ENCODE peak calls at places on chromosomes 6 and 20, in five cellular contexts. W is HL-60; Q is cardiac fibroblast; H is CD8-positive, alpha-beta T cell; I is psoas muscle. N is an unnamed sample.

GRCh38 chr6:113403966-113404575 is 453.1 kb upstream of the MARCKS start:
- DNase-seq in W (no peak), I (no peak), Q (peak), H (no peak), N (no peak)

GRCh38 chr6:159043236-159043635 is 1.6 kb downstream of the TAGAP start:
- DNase-seq in W (no peak), H (no peak), I (no peak), Q (no peak), N (no peak)

GRCh38 chr20:22616551-22616950 is 32.2 kb upstream of the FOXA2 start:
- DNase-seq in W (no peak), Q (no peak), I (no peak), H (no peak), N (no peak)

GRCh38 chr20:59948828-59949720 is 8.9 kb downstream of the FAM217B start:
- DNase-seq in W (peak), H (no peak), I (no peak), Q (peak), N (peak)

GRCh38 chr6:105389543-105389942 is 13.3 kb downstream of the PREP start:
- DNase-seq in Q (no peak), W (no peak), H (no peak), I (no peak), N (no peak)

GRCh38 chr6:118722820-118723526 is 71.6 kb upstream of the CEP85L start:
- DNase-seq in W (no peak), Q (peak), H (no peak), I (no peak), N (no peak)

GRCh38 chr6:26224940-26225847 is 138.0 kb downstream of the HFE start:
- DNase-seq in Q (peak), I (no peak), H (no peak), W (no peak), N (peak)

GRCh38 chr6:108560463-108561308 is at the start of gene FOXO3:
- DNase-seq in Q (peak), I (peak), H (peak), W (peak), N (no peak)

GRCh38 chr6:39906318-39906761 is 27.9 kb downstream of the MOCS1 start:
- DNase-seq in Q (no peak), I (no peak), H (no peak), W (no peak), N (no peak)

GRCh38 chr6:7367408-7367807 is 22.1 kb downstream of the CAGE1 start:
- DNase-seq in H (no peak), Q (no peak), I (no peak), W (no peak), N (no peak)

GRCh38 chr6:47134476-47135189 is 92.5 kb upstream of the ADGRF1 start:
- DNase-seq in I (no peak), W (peak), Q (peak), H (no peak), N (peak)

GRCh38 chr6:4790158-4790899 is 14.1 kb downstream of the CDYL start:
- DNase-seq in W (no peak), Q (no peak), H (no peak), I (no peak), N (no peak)

GRCh38 chr6:16057411-16057810 is 71.5 kb upstream of the MYLIP start:
- DNase-seq in W (no peak), I (no peak), Q (no peak), H (no peak), N (no peak)

GRCh38 chr6:121730616-121731015 is 295.2 kb downstream of the GJA1 start:
- DNase-seq in W (no peak), I (no peak), H (no peak), Q (no peak), N (no peak)

GRCh38 chr6:133895573-133896343 is 6.8 kb downstream of the TCF21 start:
- DNase-seq in H (no peak), W (no peak), Q (peak), I (peak), N (no peak)

GRCh38 chr20:61376541-61377231 is 124.6 kb downstream of the CDH4 start:
- DNase-seq in H (no peak), W (no peak), Q (no peak), I (no peak), N (no peak)

GRCh38 chr20:23050847-23051627 is 1.6 kb upstream of the THBD start:
- DNase-seq in W (peak), Q (peak), H (no peak), I (peak), N (peak)

GRCh38 chr6:132446136-132446535 is 44.9 kb upstream of the MOXD1 start:
- DNase-seq in Q (no peak), W (no peak), I (no peak), H (no peak), N (no peak)

GRCh38 chr20:59161626-59162170 is 1.9 kb upstream of the ZNF831 start:
- DNase-seq in Q (no peak), H (no peak), I (no peak), W (no peak), N (no peak)

GRCh38 chr20:61434361-61434781 is 182.3 kb downstream of the CDH4 start:
- DNase-seq in I (no peak), H (no peak), W (no peak), Q (no peak), N (no peak)

GRCh38 chr20:45781391-45781931 is 10.2 kb downstream of the WFDC3 start:
- DNase-seq in I (no peak), Q (peak), W (no peak), H (no peak), N (peak)

GRCh38 chr20:20457392-20458126 is 89.7 kb downstream of the INSM1 start:
- DNase-seq in Q (peak), W (no peak), H (no peak), I (no peak), N (no peak)

GRCh38 chr6:135938588-135939215 is 87.2 kb downstream of the PDE7B start:
- DNase-seq in W (peak), I (peak), Q (peak), H (no peak), N (peak)

GRCh38 chr20:32764000-32764960 is 2.1 kb downstream of the DNMT3B start:
- DNase-seq in Q (no peak), H (no peak), I (no peak), W (no peak), N (no peak)

GRCh38 chr6:57147401-57147800 is 24.7 kb upstream of the BAG2 start:
- DNase-seq in I (no peak), H (no peak), Q (no peak), W (no peak), N (no peak)

GRCh38 chr6:160978141-160978926 is 13.2 kb upstream of the MAP3K4 start:
- DNase-seq in H (no peak), W (no peak), Q (peak), I (no peak), N (no peak)

GRCh38 chr20:32450484-32451061 is 92.4 kb downstream of the ASXL1 start:
- DNase-seq in W (no peak), H (no peak), I (no peak), Q (no peak), N (no peak)

GRCh38 chr20:53894707-53895384 is 175.5 kb downstream of the BCAS1 start:
- DNase-seq in I (no peak), H (no peak), Q (no peak), W (no peak), N (no peak)

GRCh38 chr6:13434455-13434775 is 53.0 kb downstream of the GFOD1 start:
- DNase-seq in I (no peak), Q (no peak), H (no peak), W (no peak), N (no peak)

GRCh38 chr20:46651091-46651962 is at the start of gene SLC13A3:
- DNase-seq in Q (no peak), W (no peak), I (no peak), H (no peak), N (no peak)

GRCh38 chr20:31607640-31608255 is 2.7 kb downstream of the ID1 start:
- DNase-seq in Q (no peak), I (no peak), H (no peak), W (no peak), N (no peak)

GRCh38 chr6:147509900-147510299 is 1.4 kb downstream of the SAMD5 start:
- DNase-seq in Q (no peak), W (no peak), H (no peak), I (no peak), N (no peak)

GRCh38 chr6:75202676-75203131 is 3.1 kb downstream of the COL12A1 start:
- DNase-seq in W (no peak), H (no peak), Q (peak), I (no peak), N (no peak)

GRCh38 chr6:132511159-132511835 is 1.6 kb downstream of the STX7 start:
- DNase-seq in H (no peak), W (peak), Q (peak), I (no peak), N (no peak)

GRCh38 chr20:21156266-21156665 is 30.4 kb downstream of the KIZ start:
- DNase-seq in I (no peak), H (no peak), W (no peak), Q (peak), N (no peak)

GRCh38 chr6:1297746-1298145 is 14.2 kb upstream of the FOXQ1 start:
- DNase-seq in H (no peak), Q (no peak), I (no peak), W (no peak), N (peak)

GRCh38 chr6:91669154-91669903 is 1082.5 kb upstream of the MAP3K7 start:
- DNase-seq in W (no peak), Q (no peak), H (no peak), I (no peak), N (no peak)

GRCh38 chr20:24718696-24719095 is 230.4 kb upstream of the CST7 start:
- DNase-seq in H (no peak), I (no peak), Q (no peak), W (no peak), N (no peak)

GRCh38 chr20:9035129-9035528 is 33.8 kb upstream of the PLCB4 start:
- DNase-seq in W (no peak), I (no peak), Q (peak), H (no peak), N (peak)

DNA sequence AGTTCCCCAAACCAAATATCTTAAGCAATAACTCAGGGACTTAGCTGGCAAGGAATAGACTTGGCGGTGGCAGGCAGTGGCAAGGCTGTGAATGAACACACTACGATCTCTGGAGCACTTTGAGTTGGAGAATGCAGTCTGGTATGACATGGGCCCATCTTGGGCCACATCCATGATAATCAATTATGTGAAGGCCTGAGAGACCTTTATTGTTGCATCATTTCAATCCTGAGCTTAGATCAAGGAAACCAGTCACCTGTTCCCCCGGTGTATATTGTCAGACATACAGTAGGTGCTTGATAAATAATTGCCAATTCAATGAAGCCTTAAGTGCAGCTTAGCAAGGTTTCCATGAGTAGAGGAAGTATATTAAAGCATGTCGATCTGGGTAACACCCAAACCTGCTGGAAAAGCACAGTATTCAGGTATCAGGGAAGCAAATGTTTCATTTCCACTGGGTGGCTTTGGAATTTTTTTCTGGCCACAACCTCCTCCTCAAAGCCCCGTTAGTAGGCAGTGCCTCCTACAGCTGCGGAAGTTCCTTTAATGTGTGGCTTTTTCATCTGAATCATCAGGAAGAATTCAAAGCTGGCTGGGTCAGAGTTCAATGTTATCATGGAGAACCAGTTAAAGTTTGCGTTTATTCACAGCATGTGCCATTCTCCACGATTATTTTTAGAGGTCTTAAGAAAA is 10.2 kb downstream of the CASS4 start:
- DNase-seq in W (peak), Q (peak), I (no peak), H (no peak), N (peak)
- TF ChIP-seq CTCF in W (no peak), Q (no peak), I (no peak), H (no peak), N (no peak)

GRCh38 chr20:40945754-40946451 is 82.7 kb upstream of the TOP1 start:
- DNase-seq in I (peak), H (no peak), W (peak), Q (peak), N (no peak)
- TF ChIP-seq CTCF in I (peak), H (no peak), W (peak), Q (peak), N (peak)

DNA sequence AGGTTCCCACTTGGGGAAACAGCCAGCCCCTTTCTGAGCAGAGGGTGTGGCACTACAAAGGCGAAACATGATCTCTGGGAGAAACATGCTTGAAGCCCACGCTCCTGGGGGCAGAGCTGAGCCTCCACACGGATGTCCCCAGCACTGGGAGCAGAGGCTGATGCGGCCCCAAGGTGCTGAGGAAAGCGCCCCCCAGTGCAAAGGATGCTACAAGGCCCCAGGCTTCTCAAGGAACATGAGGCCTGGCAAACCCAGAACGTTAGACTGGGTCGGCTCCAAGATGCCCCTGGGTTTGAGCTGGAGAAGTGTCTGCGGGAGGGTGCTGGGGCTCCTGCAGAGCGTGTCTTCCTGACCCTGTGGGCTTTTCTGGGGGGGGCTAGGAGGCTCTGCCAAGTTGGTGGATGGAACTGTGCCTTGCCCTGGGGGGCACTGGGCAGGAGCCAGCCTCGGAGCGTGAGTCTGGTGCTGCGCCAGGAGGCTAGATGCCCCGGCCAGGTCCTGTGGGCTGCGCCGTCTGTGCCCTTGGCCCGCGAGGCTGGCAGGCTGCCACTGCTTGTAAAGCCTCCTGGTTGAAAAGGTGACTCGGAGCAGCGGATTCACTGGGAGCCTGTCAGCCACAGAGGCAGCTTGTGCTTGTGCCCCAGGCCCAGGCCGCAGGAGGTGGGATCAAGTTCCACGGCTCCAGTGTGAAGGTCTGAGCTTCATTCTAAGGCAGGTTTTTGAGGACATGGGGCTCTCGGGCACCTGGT is 8.1 kb downstream of the SYNJ2 start:
- DNase-seq in I (peak), Q (peak), W (no peak), H (no peak), N (no peak)
- TF ChIP-seq CTCF in I (no peak), Q (no peak), W (no peak), H (no peak), N (no peak)

GRCh38 chr6:142045380-142046270 is 87.1 kb upstream of the GJE1 start:
- DNase-seq in Q (peak), W (no peak), I (no peak), H (no peak), N (peak)
- TF ChIP-seq CTCF in Q (peak), W (no peak), I (no peak), H (no peak), N (no peak)

GRCh38 chr6:37565267-37566208 is 65.8 kb upstream of the CCDC167 start:
- DNase-seq in I (no peak), H (no peak), Q (no peak), W (no peak), N (no peak)
- TF ChIP-seq CTCF in I (no peak), H (no peak), Q (no peak), W (no peak), N (no peak)

GRCh38 chr6:167828325-167828956 is 1.7 kb downstream of the AFDN start:
- DNase-seq in H (no peak), Q (no peak), W (no peak), I (no peak), N (no peak)
- TF ChIP-seq CTCF in H (no peak), Q (no peak), W (no peak), I (no peak), N (no peak)